ENCODE peak calls at places on chromosomes 12 and 14, in five cellular contexts. One of them, this sample, is unnamed.
A peak's percentile ranks its signal among the peaks of the same experiment; 100 is the strongest.

GRCh38 chr12:86719381-86719780 is 463.2 kb upstream of the MGAT4C start:
- DNase-seq in Panc1: no peak
- DNase-seq in endothelial cell of umbilical vein: no peak
- DNase-seq in suprapubic skin: no peak
- DNase-seq in stomach: no peak
- DNase-seq in this sample: no peak

GRCh38 chr12:111304642-111305071 is 64.2 kb downstream of the PHETA1 start:
- DNase-seq in Panc1: no peak
- DNase-seq in endothelial cell of umbilical vein: peak; percentile 10
- DNase-seq in suprapubic skin: no peak
- DNase-seq in stomach: no peak
- DNase-seq in this sample: peak; percentile 54

GRCh38 chr14:54364555-54365415 is 32.0 kb upstream of the CDKN3 start:
- DNase-seq in Panc1: no peak
- DNase-seq in endothelial cell of umbilical vein: peak; percentile 86
- DNase-seq in suprapubic skin: no peak
- DNase-seq in stomach: no peak
- DNase-seq in this sample: no peak

GRCh38 chr12:120972870-120973543 is 5.3 kb upstream of the HNF1A start:
- DNase-seq in Panc1: no peak
- DNase-seq in endothelial cell of umbilical vein: no peak
- DNase-seq in suprapubic skin: no peak
- DNase-seq in stomach: no peak
- DNase-seq in this sample: no peak

GRCh38 chr12:124030008-124030407 is 57.0 kb downstream of the ZNF664 start:
- DNase-seq in Panc1: no peak
- DNase-seq in endothelial cell of umbilical vein: no peak
- DNase-seq in suprapubic skin: no peak
- DNase-seq in stomach: no peak
- DNase-seq in this sample: no peak

GRCh38 chr14:30362369-30363218 is 196.4 kb upstream of the G2E3 start:
- DNase-seq in Panc1: no peak
- DNase-seq in endothelial cell of umbilical vein: no peak
- DNase-seq in suprapubic skin: no peak
- DNase-seq in stomach: no peak
- DNase-seq in this sample: no peak

GRCh38 chr12:22477894-22478287 is 66.5 kb downstream of the C2CD5 start:
- DNase-seq in Panc1: no peak
- DNase-seq in endothelial cell of umbilical vein: peak; percentile 68
- DNase-seq in suprapubic skin: no peak
- DNase-seq in stomach: no peak
- DNase-seq in this sample: no peak

GRCh38 chr14:88140874-88141273 is 135.9 kb downstream of the GPR65 start:
- DNase-seq in Panc1: no peak
- DNase-seq in endothelial cell of umbilical vein: no peak
- DNase-seq in suprapubic skin: no peak
- DNase-seq in stomach: no peak
- DNase-seq in this sample: no peak

GRCh38 chr12:71216725-71217579 is 59.2 kb upstream of the TSPAN8 start:
- DNase-seq in Panc1: peak; percentile 4
- DNase-seq in endothelial cell of umbilical vein: peak; percentile 34
- DNase-seq in suprapubic skin: no peak
- DNase-seq in stomach: peak; percentile 38
- DNase-seq in this sample: peak; percentile 18

GRCh38 chr12:48388430-48388829 is 37.7 kb upstream of the ZNF641 start:
- DNase-seq in Panc1: no peak
- DNase-seq in endothelial cell of umbilical vein: peak; percentile 11
- DNase-seq in suprapubic skin: no peak
- DNase-seq in stomach: no peak
- DNase-seq in this sample: no peak

GRCh38 chr14:100348253-100348729 is 25.2 kb downstream of the SLC25A47 start:
- DNase-seq in Panc1: no peak
- DNase-seq in endothelial cell of umbilical vein: no peak
- DNase-seq in suprapubic skin: peak; percentile 21
- DNase-seq in stomach: no peak
- DNase-seq in this sample: no peak

GRCh38 chr14:36477266-36477665 is 42.8 kb downstream of the NKX2-1 start:
- DNase-seq in Panc1: no peak
- DNase-seq in endothelial cell of umbilical vein: no peak
- DNase-seq in suprapubic skin: no peak
- DNase-seq in stomach: no peak
- DNase-seq in this sample: no peak

GRCh38 chr12:78406776-78407335 is 457.7 kb upstream of the SYT1 start:
- DNase-seq in Panc1: no peak
- DNase-seq in endothelial cell of umbilical vein: no peak
- DNase-seq in suprapubic skin: no peak
- DNase-seq in stomach: no peak
- DNase-seq in this sample: no peak

DNA sequence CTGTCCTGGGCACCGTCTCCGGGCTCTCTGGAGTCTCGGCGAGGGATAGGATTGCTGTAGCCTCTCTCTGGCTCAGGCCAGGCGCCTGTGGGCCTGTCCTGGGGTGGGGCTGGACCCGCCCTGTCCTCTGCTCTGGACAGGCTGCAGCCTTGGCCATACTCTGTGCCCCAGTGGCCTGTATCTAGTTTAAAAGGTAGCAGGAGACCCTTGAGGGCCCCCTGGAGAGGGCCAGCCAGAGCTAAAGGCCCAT is 1.8 kb downstream of the KIF26A start:
- DNase-seq in Panc1: no peak
- DNase-seq in endothelial cell of umbilical vein: no peak
- DNase-seq in suprapubic skin: no peak
- DNase-seq in stomach: no peak
- DNase-seq in this sample: no peak
- H3K27me3 ChIP-seq in Panc1: no peaks in the 10 kb centered on the region
- H3K27me3 ChIP-seq in endothelial cell of umbilical vein: peaks cover 19% of the 10 kb centered on the region
- H3K27me3 ChIP-seq in suprapubic skin: peaks cover 70% of the 10 kb centered on the region
- H3K27me3 ChIP-seq in stomach: peaks cover 7% of the 10 kb centered on the region
- H3K27me3 ChIP-seq in this sample: peaks cover 38% of the 10 kb centered on the region

DNA sequence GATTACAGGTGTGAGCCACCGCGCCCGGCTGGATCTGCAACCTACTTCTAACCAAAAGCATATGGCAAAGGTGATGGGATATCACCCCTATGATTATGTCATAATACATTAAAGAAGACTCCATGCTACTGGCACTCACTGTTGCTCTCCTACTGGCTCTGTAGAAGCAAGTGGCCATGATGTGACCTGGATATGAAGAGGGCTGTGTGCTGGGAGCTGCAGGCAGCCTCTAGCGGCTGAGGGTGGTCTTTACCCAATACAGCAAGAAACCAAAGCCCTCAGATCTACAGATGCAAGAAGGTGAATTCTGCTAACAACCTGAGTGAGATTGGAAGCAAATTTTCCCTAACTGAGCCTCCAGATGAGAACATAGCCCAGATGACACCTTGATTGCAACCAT is 34.2 kb upstream of the TRIM9 start:
- DNase-seq in Panc1: no peak
- DNase-seq in endothelial cell of umbilical vein: no peak
- DNase-seq in suprapubic skin: no peak
- DNase-seq in stomach: no peak
- DNase-seq in this sample: no peak
- TF ChIP-seq CTCF in Panc1: no peak
- TF ChIP-seq CTCF in endothelial cell of umbilical vein: no peak
- TF ChIP-seq CTCF in suprapubic skin: no peak
- TF ChIP-seq CTCF in stomach: no peak
- TF ChIP-seq CTCF in this sample: no peak

GRCh38 chr12:118060301-118061010 is 523 bp downstream of the WSB2 start:
- DNase-seq in Panc1: no peak
- DNase-seq in endothelial cell of umbilical vein: peak; percentile 40
- DNase-seq in suprapubic skin: peak; percentile 84
- DNase-seq in stomach: peak; percentile 63
- DNase-seq in this sample: no peak
- TF ChIP-seq POLR2AphosphoS5 in Panc1: peak; percentile 33
- TF ChIP-seq POLR2AphosphoS5 in endothelial cell of umbilical vein: no peak
- TF ChIP-seq POLR2AphosphoS5 in suprapubic skin: no peak
- TF ChIP-seq POLR2AphosphoS5 in stomach: no peak
- TF ChIP-seq POLR2AphosphoS5 in this sample: no peak

GRCh38 chr12:113640837-113641236 is 169.2 kb upstream of the LHX5 start:
- DNase-seq in Panc1: no peak
- DNase-seq in endothelial cell of umbilical vein: no peak
- DNase-seq in suprapubic skin: no peak
- DNase-seq in stomach: no peak
- DNase-seq in this sample: no peak

GRCh38 chr12:113641426-113641825 is 169.8 kb upstream of the LHX5 start:
- DNase-seq in Panc1: no peak
- DNase-seq in endothelial cell of umbilical vein: no peak
- DNase-seq in suprapubic skin: no peak
- DNase-seq in stomach: no peak
- DNase-seq in this sample: no peak

GRCh38 chr12:113642216-113642615 is 170.5 kb upstream of the LHX5 start:
- DNase-seq in Panc1: no peak
- DNase-seq in endothelial cell of umbilical vein: no peak
- DNase-seq in suprapubic skin: no peak
- DNase-seq in stomach: no peak
- DNase-seq in this sample: no peak

GRCh38 chr12:113642672-113643071 is 171.0 kb upstream of the LHX5 start:
- DNase-seq in Panc1: no peak
- DNase-seq in endothelial cell of umbilical vein: no peak
- DNase-seq in suprapubic skin: no peak
- DNase-seq in stomach: no peak
- DNase-seq in this sample: no peak

GRCh38 chr12:113639474-113639873 is 167.8 kb upstream of the LHX5 start:
- DNase-seq in Panc1: no peak
- DNase-seq in endothelial cell of umbilical vein: no peak
- DNase-seq in suprapubic skin: no peak
- DNase-seq in stomach: no peak
- DNase-seq in this sample: no peak
- H3K27me3 ChIP-seq in Panc1: peaks cover 7% of the 10 kb centered on the region
- H3K27me3 ChIP-seq in endothelial cell of umbilical vein: no peaks in the 10 kb centered on the region
- H3K27me3 ChIP-seq in suprapubic skin: peaks cover 82% of the 10 kb centered on the region
- H3K27me3 ChIP-seq in stomach: no peaks in the 10 kb centered on the region
- H3K27me3 ChIP-seq in this sample: peaks cover 21% of the 10 kb centered on the region

GRCh38 chr12:49537709-49538601 is 875 bp upstream of the KCNH3 start:
- DNase-seq in Panc1: no peak
- DNase-seq in endothelial cell of umbilical vein: no peak
- DNase-seq in suprapubic skin: no peak
- DNase-seq in stomach: peak; percentile 29
- DNase-seq in this sample: peak; percentile 35
- TF ChIP-seq CTCF in Panc1: no peak
- TF ChIP-seq CTCF in endothelial cell of umbilical vein: no peak
- TF ChIP-seq CTCF in suprapubic skin: no peak
- TF ChIP-seq CTCF in stomach: no peak
- TF ChIP-seq CTCF in this sample: no peak